ENCODE peak calls at places on chromosome 12, in nine cellular contexts. D, F, R, E, L, J, K, M and W are unnamed samples.

GRCh38 chr12:119589087-119589486 is 4.5 kb upstream of the TMEM233 start:
- DNase-seq in D (no peak), F (no peak), R (no peak), E (no peak), L (peak; percentile 81), J (no peak), K (no peak), M (no peak), W (no peak)

GRCh38 chr12:51238037-51238509 is 553 bp upstream of the DAZAP2 start:
- DNase-seq in D (no peak), F (no peak), R (no peak), E (no peak), L (no peak), J (no peak), K (no peak), M (peak; percentile 68), W (no peak)

GRCh38 chr12:67439611-67440010 is 170.5 kb downstream of the CAND1 start:
- DNase-seq in D (no peak), F (no peak), R (no peak), E (no peak), L (no peak), J (no peak), K (no peak), M (no peak), W (no peak)

GRCh38 chr12:108839890-108840230 is 17.5 kb downstream of the SSH1 start:
- DNase-seq in D (no peak), F (no peak), R (no peak), E (no peak), L (peak; percentile 50), J (no peak), K (no peak), M (no peak), W (no peak)

GRCh38 chr12:51373222-51373621 is 18.0 kb downstream of the GALNT6 start:
- DNase-seq in D (no peak), F (no peak), R (no peak), E (no peak), L (no peak), J (no peak), K (no peak), M (no peak), W (no peak)

GRCh38 chr12:38484821-38485220 is 168.2 kb downstream of the ALG10B start:
- DNase-seq in D (no peak), F (no peak), R (no peak), E (no peak), L (no peak), J (no peak), K (no peak), M (no peak), W (no peak)

GRCh38 chr12:11705010-11705409 is 55.5 kb downstream of the ETV6 start:
- DNase-seq in D (no peak), F (no peak), R (no peak), E (no peak), L (peak; percentile 97), J (peak; percentile 84), K (no peak), M (no peak), W (no peak)

GRCh38 chr12:111066744-111067437 is 146.5 kb upstream of the MYL2 start:
- DNase-seq in D (peak; percentile 55), F (peak; percentile 32), R (no peak), E (no peak), L (peak; percentile 3), J (no peak), K (no peak), M (no peak), W (no peak)

GRCh38 chr12:20695232-20695631 is at the start of gene SLCO1C1:
- DNase-seq in D (no peak), F (no peak), R (no peak), E (no peak), L (no peak), J (peak; percentile 29), K (no peak), M (no peak), W (no peak)